ENCODE peak calls at places on chromosomes 12 and 14, in six cellular contexts. X, S, L, D, N and B are unnamed samples.

GRCh38 chr14:71487941-71488340 is 444.3 kb upstream of the RGS6 start:
- DNase-seq in X (no peak), S (no peak), L (peak), D (no peak), N (peak), B (no peak)

GRCh38 chr12:130968611-130969010 is 14.9 kb downstream of the ADGRD1 start:
- DNase-seq in X (no peak), S (no peak), L (no peak), D (no peak), N (no peak), B (no peak)

GRCh38 chr12:11555743-11556625 is 93.5 kb upstream of the ETV6 start:
- DNase-seq in X (no peak), S (no peak), L (peak), D (no peak), N (no peak), B (peak)

GRCh38 chr12:113097716-113098427 is 37.7 kb downstream of the RASAL1 start:
- DNase-seq in X (peak), S (no peak), L (peak), D (no peak), N (no peak), B (no peak)

GRCh38 chr12:74539765-74540526 is 2.3 kb downstream of the ATXN7L3B start:
- DNase-seq in X (peak), S (no peak), L (no peak), D (peak), N (no peak), B (no peak)

GRCh38 chr14:32121948-32122347 is 44.8 kb downstream of the ARHGAP5 start:
- DNase-seq in X (no peak), S (no peak), L (peak), D (no peak), N (no peak), B (no peak)

GRCh38 chr12:59059401-59059935 is 139.2 kb upstream of the LRIG3 start:
- DNase-seq in X (peak), S (no peak), L (no peak), D (no peak), N (no peak), B (no peak)

GRCh38 chr12:95224202-95225170 is 6.9 kb downstream of the VEZT start:
- DNase-seq in X (no peak), S (no peak), L (peak), D (no peak), N (peak), B (no peak)

DNA sequence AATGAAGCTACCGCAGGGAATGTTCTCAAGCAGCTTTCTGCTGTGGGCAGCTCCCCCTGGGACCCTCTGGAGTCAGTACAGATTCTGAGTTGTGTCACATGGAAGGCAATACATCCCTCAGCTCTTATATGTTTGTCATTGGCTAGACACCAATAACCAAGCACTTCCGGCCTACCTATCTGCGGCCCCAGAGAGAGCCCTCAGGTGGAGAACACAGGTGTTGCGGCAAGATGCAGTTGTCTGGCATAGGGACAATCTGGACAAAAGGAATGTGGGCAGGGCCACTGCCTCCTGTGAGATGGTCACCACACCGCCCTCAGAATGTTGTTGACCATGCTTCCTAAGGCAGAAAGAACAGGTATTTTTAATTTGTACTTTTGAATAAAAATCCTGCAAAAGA is 118.7 kb downstream of the BRMS1L start:
- DNase-seq in X (peak), S (no peak), L (no peak), D (peak), N (peak), B (peak)
- H2AFZ ChIP-seq in X (no peak), S (no peak), L (no peak), D (no peak), N (no peak), B (no peak)

DNA sequence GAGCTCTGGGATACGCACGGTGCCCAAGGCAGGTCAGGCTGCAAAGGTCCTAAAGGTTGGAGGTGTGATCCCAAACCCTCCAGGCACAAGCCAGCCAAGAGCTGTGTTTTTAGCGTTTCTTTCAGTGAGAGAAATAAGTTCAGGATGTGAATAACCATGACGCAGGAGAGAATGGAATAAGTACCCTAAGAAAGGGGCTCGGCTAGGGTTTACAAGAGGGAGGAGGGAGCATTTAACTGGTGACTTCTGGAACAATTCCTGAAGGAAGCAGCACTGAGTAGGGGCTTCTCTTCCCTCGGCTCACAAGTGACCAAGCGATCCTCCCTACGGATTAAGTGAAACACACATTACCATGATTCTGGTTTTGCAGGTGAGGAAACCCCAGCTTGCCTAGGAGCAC is 29.4 kb downstream of the SSH1 start:
- DNase-seq in X (no peak), S (no peak), L (peak), D (no peak), N (no peak), B (no peak)
- H3K4me2 ChIP-seq in X (peak), S (no peak), L (no peak), D (no peak), N (no peak), B (no peak)

DNA sequence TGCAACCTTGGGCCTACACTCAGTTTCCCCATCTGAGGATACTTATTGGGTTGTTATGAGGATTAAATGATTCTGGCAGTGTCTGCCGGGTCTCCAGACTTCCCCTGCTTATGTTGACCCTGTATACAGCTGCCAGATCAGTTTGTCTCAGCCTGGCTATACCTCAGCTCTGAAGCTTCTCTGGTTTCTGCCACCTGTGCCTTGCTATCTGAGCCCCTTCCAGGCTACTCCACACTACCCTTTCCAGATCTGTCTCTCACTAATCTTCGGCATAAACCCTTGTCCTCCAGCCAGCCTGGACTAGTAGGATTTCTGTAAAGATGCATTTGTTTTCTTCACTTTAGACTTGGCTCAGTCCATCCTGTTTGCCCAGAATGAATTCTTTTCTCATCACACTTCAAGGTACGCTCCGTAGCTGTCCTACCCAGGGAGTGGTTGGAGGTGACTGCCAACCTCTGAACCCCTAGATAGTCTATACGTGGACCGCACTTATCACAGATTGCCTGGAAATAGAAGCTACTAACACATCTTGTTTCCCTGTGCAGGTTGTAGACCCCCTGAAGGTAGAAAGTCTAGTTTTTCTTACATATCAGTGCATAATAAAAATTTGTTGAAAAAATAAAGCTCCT is 422.4 kb downstream of the RAD51B start:
- DNase-seq in X (no peak), S (no peak), L (no peak), D (no peak), N (no peak), B (no peak)
- H2AFZ ChIP-seq in X (no peak), S (no peak), L (no peak), D (no peak), N (no peak), B (no peak)

DNA sequence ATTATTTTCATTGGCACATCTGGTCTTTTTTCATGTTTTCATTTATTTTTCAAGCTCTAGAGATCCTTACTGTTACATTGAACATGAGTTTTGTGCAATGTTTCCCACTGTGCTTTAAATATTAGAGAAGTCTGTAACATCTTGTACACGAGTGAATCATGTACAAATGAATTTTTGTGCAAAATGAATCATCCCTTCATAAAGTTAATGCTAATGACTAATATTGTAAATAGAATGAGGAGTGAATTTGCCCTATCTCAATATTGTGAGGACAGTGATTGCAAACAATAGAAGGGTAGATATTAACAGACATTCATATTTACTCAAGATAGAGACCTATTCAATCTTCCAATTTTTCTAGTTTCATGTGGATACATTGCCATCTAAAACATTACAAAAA is 463.3 kb upstream of the FOXG1 start:
- DNase-seq in X (no peak), S (no peak), L (peak), D (no peak), N (peak), B (no peak)
- H3K4me2 ChIP-seq in X (no peak), S (no peak), L (no peak), D (no peak), N (peak), B (no peak)

DNA sequence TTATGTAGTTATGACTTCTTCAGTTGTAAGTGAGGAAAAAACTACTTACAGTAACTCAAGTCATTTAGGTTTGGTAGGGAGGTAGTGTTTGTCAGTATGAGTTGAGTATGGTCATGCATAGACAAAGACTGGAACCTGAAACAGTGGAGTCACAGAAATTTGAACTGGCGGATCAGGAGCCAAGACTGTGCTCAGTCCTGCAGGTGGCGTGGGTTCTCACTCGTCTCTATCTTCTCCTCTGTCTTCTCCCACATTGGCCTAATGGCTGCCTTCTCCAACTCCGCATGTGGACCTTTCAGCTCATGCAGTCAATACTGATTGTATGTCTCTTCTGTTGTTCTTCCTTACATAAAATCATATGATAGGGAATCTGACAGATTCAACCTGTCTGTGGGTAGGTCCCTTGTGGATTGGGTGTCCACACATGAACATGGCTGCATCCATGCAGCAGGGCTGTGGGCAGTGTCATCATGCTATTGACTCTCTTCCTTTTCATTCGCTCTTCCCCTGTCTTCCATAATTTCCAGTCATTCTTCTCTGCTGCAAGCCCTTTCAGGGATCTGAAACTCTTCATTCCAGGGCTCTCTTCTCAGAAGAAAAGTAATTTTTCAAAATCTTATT is 78.8 kb upstream of the NEDD1 start:
- DNase-seq in X (no peak), S (no peak), L (no peak), D (no peak), N (no peak), B (no peak)
- H2AFZ ChIP-seq in X (no peak), S (no peak), L (no peak), D (no peak), N (no peak), B (no peak)